ENCODE peak calls at places on chromosomes 13 and 19, in four cellular contexts. One of them, this sample, is unnamed.

GRCh38 chr13:96104516-96104915 is 14.6 kb downstream of the HS6ST3 start:
- DNase-seq in astrocyte of the cerebellum: no peak
- DNase-seq in hepatic stellate cell: no peak
- DNase-seq in colonic mucosa: no peak
- DNase-seq in this sample: no peak

GRCh38 chr19:10842788-10843187 is 5.4 kb upstream of the C19orf38 start:
- DNase-seq in colonic mucosa: no peak
- DNase-seq in hepatic stellate cell: no peak
- DNase-seq in astrocyte of the cerebellum: no peak
- DNase-seq in this sample: no peak

GRCh38 chr19:51111606-51112005 is 3.4 kb upstream of the CTU1 start:
- DNase-seq in hepatic stellate cell: no peak
- DNase-seq in colonic mucosa: no peak
- DNase-seq in astrocyte of the cerebellum: no peak
- DNase-seq in this sample: no peak

GRCh38 chr19:27765912-27766725 is 1446.8 kb downstream of the UQCRFS1 start:
- DNase-seq in colonic mucosa: peak
- DNase-seq in hepatic stellate cell: no peak
- DNase-seq in astrocyte of the cerebellum: no peak
- DNase-seq in this sample: no peak

GRCh38 chr19:50725218-50725931 is 2.2 kb downstream of the CLEC11A start:
- DNase-seq in astrocyte of the cerebellum: no peak
- DNase-seq in colonic mucosa: no peak
- DNase-seq in hepatic stellate cell: no peak
- DNase-seq in this sample: peak

GRCh38 chr19:45323671-45324081 is 1.0 kb upstream of the CKM start:
- DNase-seq in hepatic stellate cell: no peak
- DNase-seq in colonic mucosa: no peak
- DNase-seq in astrocyte of the cerebellum: no peak
- DNase-seq in this sample: no peak

GRCh38 chr13:77857810-77858209 is 60.8 kb downstream of the EDNRB start:
- DNase-seq in astrocyte of the cerebellum: no peak
- DNase-seq in colonic mucosa: no peak
- DNase-seq in hepatic stellate cell: no peak
- DNase-seq in this sample: no peak

GRCh38 chr19:45901912-45902650 is at the start of gene MYPOP:
- DNase-seq in astrocyte of the cerebellum: no peak
- DNase-seq in hepatic stellate cell: no peak
- DNase-seq in colonic mucosa: no peak
- DNase-seq in this sample: no peak

GRCh38 chr19:16217671-16218464 is 20.2 kb downstream of the AP1M1 start:
- DNase-seq in colonic mucosa: no peak
- DNase-seq in hepatic stellate cell: no peak
- DNase-seq in astrocyte of the cerebellum: no peak
- DNase-seq in this sample: no peak

GRCh38 chr13:107244241-107244640 is 676.3 kb upstream of the ARGLU1 start:
- DNase-seq in astrocyte of the cerebellum: no peak
- DNase-seq in hepatic stellate cell: no peak
- DNase-seq in colonic mucosa: no peak
- DNase-seq in this sample: no peak

GRCh38 chr19:16370671-16371391 is 46.2 kb downstream of the KLF2 start:
- DNase-seq in astrocyte of the cerebellum: no peak
- DNase-seq in hepatic stellate cell: no peak
- DNase-seq in colonic mucosa: no peak
- DNase-seq in this sample: no peak

GRCh38 chr19:43290568-43291359 is 21.4 kb upstream of the PSG9 start:
- DNase-seq in hepatic stellate cell: no peak
- DNase-seq in colonic mucosa: no peak
- DNase-seq in astrocyte of the cerebellum: no peak
- DNase-seq in this sample: no peak

GRCh38 chr13:77981191-77981925 is 62.7 kb upstream of the EDNRB start:
- DNase-seq in hepatic stellate cell: no peak
- DNase-seq in colonic mucosa: no peak
- DNase-seq in astrocyte of the cerebellum: no peak
- DNase-seq in this sample: no peak

GRCh38 chr19:6590458-6591319 is at the start of gene CD70:
- DNase-seq in colonic mucosa: no peak
- DNase-seq in astrocyte of the cerebellum: no peak
- DNase-seq in hepatic stellate cell: no peak
- DNase-seq in this sample: peak

GRCh38 chr19:32339988-32340874 is 5.2 kb upstream of the ZNF507 start:
- DNase-seq in hepatic stellate cell: peak
- DNase-seq in colonic mucosa: peak
- DNase-seq in astrocyte of the cerebellum: peak
- DNase-seq in this sample: peak

GRCh38 chr13:76690611-76691010 is 195.6 kb downstream of the KCTD12 start:
- DNase-seq in astrocyte of the cerebellum: no peak
- DNase-seq in hepatic stellate cell: no peak
- DNase-seq in colonic mucosa: no peak
- DNase-seq in this sample: no peak

GRCh38 chr19:13173129-13173737 is 23.0 kb downstream of the IER2 start:
- DNase-seq in colonic mucosa: no peak
- DNase-seq in astrocyte of the cerebellum: no peak
- DNase-seq in hepatic stellate cell: no peak
- DNase-seq in this sample: no peak

GRCh38 chr19:4297901-4298771 is 4.1 kb downstream of the TMIGD2 start:
- DNase-seq in colonic mucosa: no peak
- DNase-seq in astrocyte of the cerebellum: no peak
- DNase-seq in hepatic stellate cell: no peak
- DNase-seq in this sample: no peak

GRCh38 chr13:112248406-112248760 is 127.8 kb upstream of the SPACA7 start:
- DNase-seq in colonic mucosa: peak
- DNase-seq in hepatic stellate cell: no peak
- DNase-seq in astrocyte of the cerebellum: no peak
- DNase-seq in this sample: no peak

GRCh38 chr13:35956074-35956473 is 175.1 kb downstream of the DCLK1 start:
- DNase-seq in colonic mucosa: no peak
- DNase-seq in astrocyte of the cerebellum: no peak
- DNase-seq in hepatic stellate cell: no peak
- DNase-seq in this sample: no peak

GRCh38 chr13:98869408-98870090 is 108.3 kb downstream of the DOCK9 start:
- DNase-seq in hepatic stellate cell: no peak
- DNase-seq in colonic mucosa: no peak
- DNase-seq in astrocyte of the cerebellum: no peak
- DNase-seq in this sample: no peak

GRCh38 chr13:43664700-43665191 is 122.0 kb downstream of the ENOX1 start:
- DNase-seq in hepatic stellate cell: peak
- DNase-seq in colonic mucosa: peak
- DNase-seq in astrocyte of the cerebellum: peak
- DNase-seq in this sample: peak